ENCODE peak calls at places on chromosomes 12 and 14, in eight cellular contexts. S is adrenal gland, Q is HCT116, O is A549, T is ovary, V is body of pancreas, K is breast epithelium, W is right lobe of liver. B is an unnamed sample.
A peak's percentile ranks its signal among the peaks of the same experiment; 100 is the strongest.

GRCh38 chr14:99734406-99735051 is 50.4 kb downstream of the CYP46A1 start:
- DNase-seq in S (peak; percentile 13), Q (no peak), O (no peak), T (peak; percentile 15), V (peak; percentile 57), K (peak; percentile 62), W (peak; percentile 20), B (no peak)

GRCh38 chr12:107656302-107656701 is 29.3 kb upstream of the PWP1 start:
- DNase-seq in S (no peak), Q (no peak), O (no peak), T (no peak), V (no peak), K (no peak), W (no peak), B (no peak)

GRCh38 chr12:114368685-114369084 is 37.3 kb downstream of the TBX5 start:
- DNase-seq in S (no peak), Q (no peak), O (no peak), T (no peak), V (peak; percentile 7), K (peak; percentile 39), W (no peak), B (no peak)

GRCh38 chr12:90940872-90941499 is 14.0 kb downstream of the CCER1 start:
- DNase-seq in S (no peak), Q (peak; percentile 55), O (peak; percentile 76), T (no peak), V (no peak), K (no peak), W (no peak), B (no peak)

GRCh38 chr12:108129017-108129812 is at the start of gene WSCD2:
- DNase-seq in S (peak; percentile 21), Q (peak; percentile 32), O (peak; percentile 52), T (no peak), V (peak; percentile 21), K (no peak), W (peak; percentile 42), B (peak; percentile 28)

GRCh38 chr14:99304208-99304607 is 32.2 kb upstream of the BCL11B start:
- DNase-seq in S (no peak), Q (no peak), O (no peak), T (no peak), V (no peak), K (no peak), W (no peak), B (no peak)

GRCh38 chr12:17108877-17109520 is 503.0 kb upstream of the LMO3 start:
- DNase-seq in S (no peak), Q (no peak), O (peak; percentile 15), T (no peak), V (no peak), K (no peak), W (no peak), B (no peak)

GRCh38 chr14:54498095-54498531 is 9.3 kb upstream of the GMFB start:
- DNase-seq in S (no peak), Q (no peak), O (no peak), T (no peak), V (no peak), K (no peak), W (no peak), B (no peak)

GRCh38 chr12:22978962-22979361 is 354.0 kb downstream of the ETNK1 start:
- DNase-seq in S (no peak), Q (no peak), O (no peak), T (no peak), V (no peak), K (no peak), W (no peak), B (no peak)

GRCh38 chr14:105773584-105773983 is 247.2 kb downstream of the TMEM121 start:
- DNase-seq in S (no peak), Q (no peak), O (no peak), T (no peak), V (no peak), K (no peak), W (no peak), B (no peak)

GRCh38 chr14:105774001-105774400 is 247.6 kb downstream of the TMEM121 start:
- DNase-seq in S (no peak), Q (no peak), O (no peak), T (no peak), V (no peak), K (no peak), W (no peak), B (no peak)

DNA sequence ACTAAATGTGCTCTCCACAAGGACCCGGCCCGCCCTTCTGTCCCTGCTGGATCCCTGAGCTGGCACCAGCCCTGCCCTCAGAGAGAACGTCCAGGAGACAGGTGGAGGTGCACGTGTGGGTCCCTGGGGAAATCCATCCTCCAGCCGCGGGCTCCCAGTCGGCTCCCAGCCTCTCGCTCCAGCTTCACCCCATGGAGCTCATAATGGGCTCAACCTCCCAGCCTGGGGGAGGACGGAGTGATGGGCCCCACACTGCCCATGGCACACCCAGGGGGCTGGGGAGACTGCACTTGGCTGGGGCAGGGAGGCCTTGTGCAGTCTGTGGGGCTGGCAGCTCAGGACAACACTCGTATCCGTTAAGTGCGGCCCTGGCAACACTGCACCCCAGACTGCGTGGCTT is 250.5 kb downstream of the TMEM121 start:
- DNase-seq in S (no peak), Q (no peak), O (no peak), T (no peak), V (no peak), K (no peak), W (no peak), B (no peak)
- H3K4me3 ChIP-seq in S (no peak overlapping the region), Q (no peak overlapping the region), O (no peak overlapping the region), T (no peak overlapping the region), V (no peak overlapping the region), K (no peak overlapping the region), W (no peak overlapping the region), B (no peak overlapping the region)

GRCh38 chr12:96400631-96401060 is 407 bp upstream of the CDK17 start:
- DNase-seq in S (no peak), Q (no peak), O (peak; percentile 48), T (no peak), V (no peak), K (no peak), W (no peak), B (peak; percentile 27)
- TF ChIP-seq POLR2A in S (no peak), Q (no peak), O (peak; percentile 0), T (no peak), V (no peak), K (no peak), W (no peak), B (no peak)

GRCh38 chr14:69811868-69812252 is 14.8 kb upstream of the SLC10A1 start:
- DNase-seq in S (no peak), Q (no peak), O (no peak), T (no peak), V (no peak), K (no peak), W (no peak), B (no peak)

GRCh38 chr14:69811227-69811867 is 14.3 kb upstream of the SLC10A1 start:
- DNase-seq in S (no peak), Q (no peak), O (no peak), T (no peak), V (no peak), K (no peak), W (no peak), B (no peak)

GRCh38 chr14:69812725-69813124 is 15.7 kb upstream of the SLC10A1 start:
- DNase-seq in S (no peak), Q (no peak), O (peak; percentile 46), T (no peak), V (no peak), K (no peak), W (no peak), B (no peak)

GRCh38 chr14:69807192-69807591 is 10.2 kb upstream of the SLC10A1 start:
- DNase-seq in S (no peak), Q (no peak), O (no peak), T (no peak), V (no peak), K (no peak), W (no peak), B (no peak)

DNA sequence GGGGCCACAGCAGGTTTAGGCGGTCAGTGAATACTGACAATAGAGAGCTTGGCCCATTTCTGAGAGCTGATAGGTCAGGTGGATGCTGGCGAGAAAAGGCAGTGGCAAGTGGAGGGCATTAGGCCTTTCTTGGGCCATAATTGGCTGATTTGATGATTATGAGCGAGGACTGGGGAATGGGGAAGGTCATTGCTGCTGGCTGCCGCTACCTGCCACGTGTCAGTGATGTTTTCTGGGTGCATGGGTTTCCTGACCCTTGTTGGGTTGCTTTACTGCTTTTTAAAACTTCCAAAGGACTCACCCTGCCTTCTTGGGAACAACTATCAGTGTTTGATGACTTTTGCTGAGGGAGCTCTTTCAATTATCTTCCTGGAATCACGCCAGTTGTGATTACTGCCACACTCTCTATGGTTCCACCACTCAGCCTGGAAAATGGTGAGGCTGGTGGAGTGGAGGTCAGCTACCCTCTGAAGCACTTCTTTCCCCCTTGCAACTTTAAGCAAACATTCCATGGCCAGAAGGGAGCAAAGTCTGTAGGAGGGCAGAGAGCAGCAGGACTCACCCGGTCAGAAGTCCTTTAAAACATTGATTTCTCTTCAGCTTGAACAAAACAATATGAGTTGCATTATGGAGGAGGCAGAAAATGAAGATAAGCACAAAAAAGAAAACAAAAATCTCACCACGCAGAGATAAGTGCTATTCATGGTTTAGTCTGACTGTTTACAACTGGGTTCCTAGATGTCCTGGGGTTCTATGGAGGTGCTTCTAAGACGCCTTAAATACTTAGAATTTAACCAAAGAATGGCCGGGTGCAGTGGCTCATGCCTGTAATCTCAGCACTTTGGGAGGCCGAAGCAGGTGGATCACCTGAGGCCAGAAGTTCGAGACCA is 12.1 kb upstream of the SLC10A1 start:
- DNase-seq in S (no peak), Q (no peak), O (no peak), T (no peak), V (no peak), K (no peak), W (no peak), B (no peak)
- H3K4me1 ChIP-seq in S (no peaks in the 10 kb centered on the region), Q (no peaks in the 10 kb centered on the region), O (peaks cover 5% of the 10 kb centered on the region), T (no peaks in the 10 kb centered on the region), V (no peaks in the 10 kb centered on the region), K (no peaks in the 10 kb centered on the region), W (peaks cover 35% of the 10 kb centered on the region), B (no peaks in the 10 kb centered on the region)

GRCh38 chr14:75281691-75282000 is 3.0 kb downstream of the FOS start:
- DNase-seq in S (no peak), Q (no peak), O (no peak), T (no peak), V (no peak), K (no peak), W (no peak), B (no peak)

GRCh38 chr14:75280831-75281690 is 2.4 kb downstream of the FOS start:
- DNase-seq in S (peak; percentile 40), Q (no peak), O (peak; percentile 56), T (peak; percentile 64), V (peak; percentile 35), K (peak; percentile 17), W (no peak), B (no peak)

GRCh38 chr14:75279739-75280447 is 1.3 kb downstream of the FOS start:
- DNase-seq in S (peak; percentile 52), Q (no peak), O (no peak), T (peak; percentile 63), V (peak; percentile 40), K (peak; percentile 44), W (no peak), B (no peak)

GRCh38 chr14:75279153-75279738 is 618 bp downstream of the FOS start:
- DNase-seq in S (peak; percentile 87), Q (no peak), O (peak; percentile 47), T (peak; percentile 78), V (peak; percentile 79), K (peak; percentile 56), W (peak; percentile 75), B (peak; percentile 68)

DNA sequence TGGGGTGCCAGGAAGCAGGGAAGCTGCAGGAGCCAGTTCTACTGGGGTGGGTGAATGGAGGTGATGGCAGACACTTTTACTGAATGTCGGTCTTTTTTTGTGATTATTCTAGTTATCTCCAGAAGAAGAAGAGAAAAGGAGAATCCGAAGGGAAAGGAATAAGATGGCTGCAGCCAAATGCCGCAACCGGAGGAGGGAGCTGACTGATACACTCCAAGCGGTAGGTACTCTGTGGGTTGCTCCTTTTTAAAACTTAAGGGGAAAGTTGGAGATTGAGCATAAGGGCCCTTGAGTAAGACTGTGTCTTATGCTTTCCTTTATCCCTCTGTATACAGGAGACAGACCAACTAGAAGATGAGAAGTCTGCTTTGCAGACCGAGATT is 1.8 kb downstream of the FOS start:
- DNase-seq in S (no peak), Q (no peak), O (no peak), T (no peak), V (no peak), K (peak; percentile 12), W (no peak), B (no peak)
- H3K4me3 ChIP-seq in S (no peak overlapping the region), Q (peak overlapping the region; percentile 97), O (no peak overlapping the region), T (peak overlapping the region; percentile 80), V (no peak overlapping the region), K (peak overlapping the region; percentile 88), W (peak overlapping the region; percentile 64), B (peak overlapping the region; percentile 71)